ENCODE peak calls at places on chromosomes 11 and 22, in seven cellular contexts. K, Q, M, A, H, R and I are unnamed samples.

GRCh38 chr11:100396281-100396680 is 290.8 kb upstream of the ARHGAP42 start:
- DNase-seq in K (no peak), Q (no peak), H (no peak), A (no peak), R (no peak), M (no peak), I (no peak)

GRCh38 chr22:38828191-38828590 is 15.6 kb downstream of the NPTXR start:
- DNase-seq in A (no peak), K (no peak), H (no peak), Q (no peak), R (no peak), M (no peak), I (no peak)

GRCh38 chr22:36811094-36811797 is 5.6 kb downstream of the PVALB start:
- DNase-seq in Q (no peak), M (no peak), A (no peak), K (no peak), H (no peak), R (no peak), I (no peak)

GRCh38 chr11:4677948-4678347 is 19.7 kb downstream of the OR51E2 start:
- DNase-seq in A (no peak), H (no peak), Q (no peak), K (no peak), R (no peak), M (no peak), I (no peak)

GRCh38 chr11:77783023-77783422 is 37.5 kb downstream of the RSF1 start:
- DNase-seq in K (no peak), H (no peak), M (no peak), A (no peak), Q (no peak), R (no peak), I (no peak)

GRCh38 chr11:122107045-122107444 is 9.0 kb downstream of the BLID start:
- DNase-seq in M (no peak), Q (no peak), H (no peak), A (no peak), R (no peak), K (no peak), I (no peak)

GRCh38 chr22:50298937-50299656 is 8.3 kb downstream of the PLXNB2 start:
- DNase-seq in A (no peak), Q (no peak), H (peak), M (no peak), R (no peak), K (no peak), I (peak)

GRCh38 chr11:126585388-126586302 is 230.2 kb downstream of the ST3GAL4 start:
- DNase-seq in H (peak), M (peak), Q (no peak), A (peak), K (peak), R (peak), I (peak)

GRCh38 chr22:50174382-50175190 is 4.1 kb downstream of the PANX2 start:
- DNase-seq in Q (no peak), R (no peak), H (no peak), K (no peak), A (no peak), M (peak), I (no peak)

GRCh38 chr22:41417622-41418390 is 28.8 kb downstream of the TOB2 start:
- DNase-seq in M (peak), Q (peak), K (no peak), A (no peak), H (peak), R (no peak), I (peak)

GRCh38 chr11:123056835-123057491 is 5.0 kb downstream of the HSPA8 start:
- DNase-seq in K (no peak), H (no peak), R (no peak), M (no peak), Q (no peak), A (no peak), I (no peak)

GRCh38 chr11:47904048-47904447 is 55.9 kb upstream of the NUP160 start:
- DNase-seq in K (no peak), H (no peak), R (no peak), M (no peak), A (no peak), Q (no peak), I (peak)

GRCh38 chr11:67410369-67410831 is 5.1 kb upstream of the CARNS1 start:
- DNase-seq in H (no peak), R (no peak), A (no peak), M (peak), K (no peak), Q (no peak), I (no peak)
- H3K4me3 ChIP-seq in H (no peak), R (no peak), A (no peak), M (no peak), K (no peak), Q (no peak), I (no peak)

DNA sequence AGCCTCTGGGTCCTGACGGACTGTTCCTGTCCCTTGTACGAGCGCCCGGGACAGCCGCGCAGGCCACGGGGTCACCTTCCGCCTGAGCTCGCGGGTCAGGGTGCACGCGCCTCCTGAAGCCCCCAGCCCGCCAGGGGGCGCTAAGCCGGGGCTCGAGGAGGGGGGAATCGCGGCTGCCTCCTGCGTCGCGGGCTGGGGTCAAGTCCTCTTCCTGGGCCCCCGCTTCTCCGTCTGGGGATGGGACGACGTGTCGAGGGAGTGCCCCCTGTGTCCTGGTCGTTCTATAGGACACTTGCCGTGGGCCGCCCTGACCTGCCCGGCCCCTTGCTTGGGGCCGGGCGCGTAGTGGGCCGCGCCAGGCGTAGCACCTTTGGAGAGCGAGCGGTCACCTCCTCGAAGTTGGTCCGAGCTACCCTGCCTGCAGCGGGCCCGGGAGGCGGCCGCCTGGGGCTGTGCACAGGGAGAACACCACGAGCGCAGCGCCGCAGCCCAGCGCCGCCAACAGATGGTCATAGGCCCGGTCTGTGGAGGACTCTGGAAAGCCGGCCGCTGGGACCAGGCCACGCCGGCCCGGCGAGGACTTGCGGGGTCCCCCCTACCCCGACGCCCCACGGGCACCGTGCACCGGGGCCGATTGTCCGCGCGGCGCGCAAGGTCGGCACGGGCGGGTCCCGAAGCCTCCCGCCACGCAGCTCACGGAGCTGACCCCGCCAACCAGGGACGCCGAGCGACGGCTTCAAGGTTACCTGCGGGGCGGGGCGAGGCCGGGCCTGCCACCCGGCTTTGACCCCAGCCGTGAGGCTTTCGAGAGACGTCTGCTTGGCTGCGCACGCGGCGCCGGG is 2.7 kb upstream of the WNT11 start:
- DNase-seq in Q (no peak), H (peak), M (peak), K (peak), A (no peak), R (peak), I (peak)
- TF ChIP-seq CTCF in Q (peak), H (peak), M (peak), K (peak), A (peak), R (peak), I (peak)

DNA sequence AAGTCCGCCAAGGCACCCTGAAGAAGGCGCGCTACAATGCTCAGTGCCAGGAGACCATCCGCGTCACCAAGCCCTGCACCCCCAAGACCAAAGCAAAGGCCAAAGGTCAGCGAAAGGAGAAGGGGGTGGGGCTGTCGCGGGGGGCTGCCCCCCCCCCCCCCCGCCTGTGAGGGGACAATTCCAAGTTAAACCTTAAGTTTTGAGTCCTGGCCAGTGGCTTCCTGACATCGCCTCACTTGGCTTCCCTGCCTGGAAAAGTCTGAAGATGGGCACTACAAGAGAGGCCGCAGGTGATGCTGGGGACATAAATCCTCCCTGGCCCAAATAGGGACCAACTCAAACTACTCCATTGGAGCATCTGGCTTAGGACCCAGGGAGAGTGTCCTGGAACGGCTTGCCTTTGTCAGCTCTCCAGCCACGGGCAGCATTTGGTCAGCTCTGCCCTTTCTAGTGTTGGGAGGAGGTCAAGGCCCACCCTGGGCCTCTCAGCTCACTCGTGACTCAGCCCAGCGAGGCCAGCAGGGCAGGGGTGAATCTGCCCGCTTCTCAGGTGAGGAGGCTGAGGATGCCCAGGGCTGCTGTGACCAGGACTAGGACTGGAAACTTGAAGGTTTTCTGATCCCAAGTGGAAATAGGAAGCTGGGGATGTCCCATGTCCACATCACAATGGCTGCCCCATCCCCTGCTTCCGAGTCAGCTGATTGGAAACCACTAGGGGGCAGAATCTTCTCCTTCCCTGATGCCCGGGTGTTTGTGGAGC is 1.4 kb downstream of the MDK start:
- DNase-seq in Q (no peak), M (peak), K (peak), A (no peak), H (no peak), R (no peak), I (no peak)
- H3K4me3 ChIP-seq in Q (peak), M (peak), K (no peak), A (no peak), H (no peak), R (peak), I (peak)

GRCh38 chr22:22720201-22720723 is 75.8 kb downstream of the GGTLC2 start:
- DNase-seq in M (no peak), H (no peak), R (peak), A (peak), Q (no peak), K (peak), I (peak)
- TF ChIP-seq CTCF in M (peak), H (peak), R (peak), A (peak), Q (peak), K (peak), I (peak)

GRCh38 chr22:23279781-23280180 is 99.5 kb downstream of the BCR start:
- DNase-seq in A (peak), K (peak), M (no peak), H (no peak), Q (no peak), R (no peak), I (peak)

GRCh38 chr22:23281406-23282088 is 101.2 kb downstream of the BCR start:
- DNase-seq in R (peak), M (peak), H (peak), A (peak), K (peak), Q (peak), I (peak)

GRCh38 chr22:23278883-23279675 is 98.8 kb downstream of the BCR start:
- DNase-seq in Q (no peak), M (no peak), H (peak), R (no peak), K (peak), A (peak), I (no peak)

GRCh38 chr22:23281053-23281405 is 100.7 kb downstream of the BCR start:
- DNase-seq in Q (no peak), R (no peak), K (no peak), H (no peak), M (no peak), A (no peak), I (no peak)

DNA sequence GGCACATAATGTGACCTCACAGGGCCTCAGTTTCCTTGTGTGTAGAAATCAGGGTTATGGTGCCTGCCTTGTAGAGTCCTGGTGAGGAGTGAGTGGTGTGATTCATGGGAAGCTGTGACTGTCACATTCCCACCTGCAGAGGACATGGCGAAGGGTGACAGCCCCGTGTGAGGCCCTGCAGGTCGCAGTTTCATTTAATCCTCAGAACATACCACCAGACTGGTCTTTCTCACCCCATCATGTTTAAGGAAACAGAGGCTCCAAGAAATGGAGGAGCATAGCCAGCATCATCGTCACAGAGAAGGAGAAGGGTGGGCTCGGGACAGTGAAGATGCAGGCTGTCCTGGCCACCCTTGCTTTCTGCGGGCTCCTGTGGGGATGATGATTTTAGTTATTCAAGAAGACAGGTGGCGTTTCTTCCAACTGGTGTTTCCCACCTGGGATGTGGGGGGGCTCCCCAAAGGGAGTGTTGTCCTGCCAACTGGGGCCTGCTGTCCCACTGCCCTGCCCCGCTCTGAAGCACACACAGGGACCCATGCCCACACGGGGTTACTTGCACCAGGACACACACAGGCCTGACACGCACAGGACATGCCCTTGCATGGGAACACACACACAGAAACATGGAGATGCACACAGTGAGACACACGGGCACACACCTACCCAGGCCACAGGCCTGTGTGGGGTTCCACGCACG is 100.2 kb downstream of the BCR start:
- DNase-seq in A (no peak), H (no peak), M (no peak), K (no peak), R (no peak), Q (no peak), I (no peak)
- H3K4me3 ChIP-seq in A (no peak), H (no peak), M (no peak), K (no peak), R (no peak), Q (no peak), I (no peak)

DNA sequence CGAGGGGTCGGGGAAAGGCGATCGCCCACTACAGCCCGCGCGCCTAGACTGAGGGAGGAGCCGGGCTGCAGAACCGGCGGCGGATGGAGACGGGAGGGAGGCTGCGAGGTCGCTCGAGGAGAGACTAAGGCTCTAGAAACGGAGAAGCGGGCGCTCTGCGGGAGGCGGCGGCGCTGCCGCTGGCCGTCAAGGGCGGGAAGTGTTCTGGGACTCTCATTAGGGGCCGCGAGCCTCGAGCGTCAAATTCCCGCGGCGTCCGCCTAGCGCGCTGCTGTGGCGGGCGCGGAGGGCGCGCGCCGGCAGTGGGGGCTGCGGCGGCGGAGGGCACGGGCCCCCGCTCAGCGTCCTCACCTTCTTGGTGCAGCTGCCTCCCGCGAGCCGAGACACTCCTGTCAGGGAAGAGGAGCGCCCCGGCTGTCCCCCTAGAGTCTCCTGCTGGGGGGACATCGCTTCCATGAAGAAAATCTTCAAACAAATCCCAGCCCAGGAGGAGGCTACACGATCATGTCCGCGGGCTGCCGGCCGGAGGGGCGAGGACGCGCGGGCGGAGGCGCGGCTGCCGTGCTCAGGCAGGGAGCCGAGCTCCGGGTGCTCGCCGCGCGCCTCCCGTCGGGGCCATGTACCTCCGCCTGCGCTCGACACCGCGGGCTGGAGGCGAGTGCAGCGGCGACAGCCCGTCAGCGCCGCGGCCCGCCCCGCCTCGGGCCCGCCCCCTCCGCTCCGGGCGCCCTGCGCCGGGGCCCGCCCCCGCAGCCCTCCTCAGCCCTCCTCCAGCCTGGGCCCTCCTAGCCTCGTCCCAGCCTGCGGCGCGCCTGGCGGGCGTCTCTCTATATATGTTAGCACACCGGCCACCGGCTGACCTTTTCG is at the start of gene ARHGAP20:
- DNase-seq in H (peak), Q (no peak), M (peak), R (peak), K (peak), A (no peak), I (peak)
- TF ChIP-seq CTCF in H (no peak), Q (no peak), M (no peak), R (no peak), K (no peak), A (no peak), I (no peak)

GRCh38 chr22:39992088-39992826 is 2.5 kb upstream of the FAM83F start:
- DNase-seq in H (no peak), K (no peak), M (no peak), R (no peak), A (no peak), Q (no peak), I (no peak)

GRCh38 chr22:39996732-39997131 is 2.0 kb downstream of the FAM83F start:
- DNase-seq in M (no peak), R (no peak), H (no peak), K (peak), A (peak), Q (no peak), I (no peak)

GRCh38 chr22:39994566-39995345 is at the start of gene FAM83F:
- DNase-seq in H (no peak), Q (no peak), M (peak), A (no peak), R (no peak), K (peak), I (no peak)

GRCh38 chr22:39995346-39996252 is 845 bp downstream of the FAM83F start:
- DNase-seq in A (no peak), R (no peak), K (peak), Q (no peak), H (no peak), M (no peak), I (no peak)

GRCh38 chr22:39994046-39994565 is 648 bp upstream of the FAM83F start:
- DNase-seq in K (peak), A (peak), R (no peak), Q (no peak), M (no peak), H (no peak), I (no peak)
- H3K4me3 ChIP-seq in K (peak), A (peak), R (no peak), Q (no peak), M (peak), H (no peak), I (no peak)

GRCh38 chr11:118643142-118643994 is 36.0 kb downstream of the PHLDB1 start:
- DNase-seq in Q (no peak), R (no peak), M (no peak), H (peak), A (no peak), K (no peak), I (no peak)

GRCh38 chr11:118638726-118639125 is 31.3 kb downstream of the PHLDB1 start:
- DNase-seq in M (no peak), R (no peak), K (no peak), A (no peak), Q (no peak), H (no peak), I (no peak)

GRCh38 chr11:118641463-118642019 is 34.1 kb downstream of the PHLDB1 start:
- DNase-seq in Q (no peak), H (no peak), A (peak), M (no peak), R (no peak), K (peak), I (no peak)

GRCh38 chr11:118639899-118640298 is 32.5 kb downstream of the PHLDB1 start:
- DNase-seq in Q (no peak), K (no peak), R (no peak), M (no peak), A (no peak), H (no peak), I (no peak)

DNA sequence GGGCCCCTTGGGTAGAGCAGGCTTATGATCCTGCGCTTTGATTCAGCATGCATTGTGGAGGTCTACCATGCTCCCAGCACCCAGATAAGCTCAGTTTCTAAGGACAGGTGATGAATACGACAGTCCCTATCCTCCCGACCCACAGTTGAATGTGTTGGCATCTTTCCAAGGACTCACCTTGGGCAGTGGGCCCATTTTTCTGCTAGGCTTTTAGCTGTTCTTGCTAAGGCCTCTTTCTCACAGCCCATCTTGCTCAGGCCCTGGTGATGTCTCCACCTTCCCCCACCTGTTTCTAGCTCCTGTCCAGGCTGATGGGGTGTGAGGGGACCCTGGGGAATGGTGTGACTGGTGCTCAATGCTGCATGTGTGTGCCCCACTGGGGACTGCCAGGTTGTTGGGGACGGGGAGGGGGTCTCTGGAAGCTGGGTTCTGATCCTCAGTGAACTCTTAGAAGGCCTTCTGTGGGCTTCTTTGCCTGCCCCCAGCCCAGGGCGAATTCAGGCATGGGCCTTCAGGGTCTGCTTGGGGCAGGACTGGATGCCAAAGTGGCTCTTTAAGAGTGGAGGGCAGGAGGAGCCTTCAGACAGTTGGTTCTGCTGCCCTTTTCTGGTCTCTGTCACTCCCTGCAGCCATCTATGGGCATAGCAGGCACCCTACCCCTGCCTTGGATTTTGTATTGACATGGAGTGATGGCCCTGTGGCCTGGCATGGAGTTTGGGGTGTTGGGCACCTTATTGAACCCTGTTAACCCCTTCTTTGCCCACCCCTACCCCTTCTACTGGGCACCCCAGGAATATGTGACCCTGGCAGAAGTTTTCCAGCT is 33.1 kb downstream of the PHLDB1 start:
- DNase-seq in Q (no peak), M (no peak), R (no peak), A (no peak), H (no peak), K (peak), I (no peak)
- TF ChIP-seq CTCF in Q (no peak), M (no peak), R (no peak), A (peak), H (no peak), K (peak), I (no peak)